ENCODE peak calls at places on chromosomes 7 and 10, in eight cellular contexts. U is activated CD4-positive, alpha-beta T cell treated with anti-CD3 and anti-CD28 coated beads, Interleukin-2, amount 50 U/mL, for 24 hours; Z is hepatocyte; P is activated naive CD4-positive, alpha-beta T cell treated with anti-CD3 and anti-CD28 coated beads, Interleukin-2, amount 10 ng/mL, durations not matched to agents 7 days and 5 days; L is posterior cingulate gyrus; H is iPS DF 19.7; I is T follicular helper cell; K is K562. M is an unnamed sample.

GRCh38 chr7:122884186-122884585 is 2.1 kb downstream of the CADPS2 start:
- DNase-seq in U (no peak), Z (no peak), P (no peak), L (no peak), H (no peak), I (no peak), K (no peak), M (peak)

GRCh38 chr7:101696-102376 is 90.5 kb upstream of the FAM20C start:
- DNase-seq in U (no peak), Z (peak), P (no peak), L (no peak), H (no peak), I (no peak), K (no peak), M (no peak)

GRCh38 chr7:151057038-151057736 is 510 bp downstream of the CDK5 start:
- DNase-seq in U (no peak), Z (no peak), P (no peak), L (peak), H (no peak), I (no peak), K (no peak), M (no peak)

GRCh38 chr7:41643616-41644015 is 59.3 kb downstream of the INHBA start:
- DNase-seq in U (no peak), Z (no peak), P (no peak), L (no peak), H (no peak), I (no peak), K (no peak), M (no peak)

GRCh38 chr10:129627442-129627841 is 160.4 kb downstream of the MGMT start:
- DNase-seq in U (no peak), Z (no peak), P (no peak), L (no peak), H (no peak), I (no peak), K (no peak), M (no peak)

GRCh38 chr10:59829601-59830000 is 76.3 kb upstream of the MRLN start:
- DNase-seq in U (no peak), Z (no peak), P (no peak), L (no peak), H (no peak), I (no peak), K (no peak), M (no peak)

GRCh38 chr7:20440472-20441105 is 109.9 kb downstream of the ITGB8 start:
- DNase-seq in U (no peak), Z (peak), P (peak), L (no peak), H (peak), I (no peak), K (peak), M (no peak)

GRCh38 chr7:155234950-155235789 is 62.5 kb upstream of the INSIG1 start:
- DNase-seq in U (no peak), Z (peak), P (no peak), L (peak), H (no peak), I (no peak), K (no peak), M (no peak)

GRCh38 chr10:89173075-89173474 is 34.0 kb downstream of the CH25H start:
- DNase-seq in U (no peak), Z (no peak), P (no peak), L (no peak), H (no peak), I (no peak), K (no peak), M (no peak)

GRCh38 chr7:77269360-77270075 is 69.9 kb upstream of the FGL2 start:
- DNase-seq in U (no peak), Z (no peak), P (no peak), L (no peak), H (no peak), I (no peak), K (no peak), M (no peak)

GRCh38 chr7:24980695-24981543 is 941 bp upstream of the OSBPL3 start:
- DNase-seq in U (no peak), Z (peak), P (peak), L (peak), H (no peak), I (peak), K (no peak), M (no peak)

GRCh38 chr10:4043897-4044296 is 258.9 kb upstream of the KLF6 start:
- DNase-seq in U (no peak), Z (no peak), P (no peak), L (no peak), H (no peak), I (no peak), K (no peak), M (no peak)

GRCh38 chr10:70596860-70597809 is 5.4 kb downstream of the PRF1 start:
- DNase-seq in U (no peak), Z (no peak), P (no peak), L (no peak), H (no peak), I (no peak), K (peak), M (no peak)

GRCh38 chr7:109552017-109552416 is 982.3 kb downstream of the DNAJB9 start:
- DNase-seq in U (no peak), Z (no peak), P (no peak), L (peak), H (no peak), I (no peak), K (no peak), M (no peak)

GRCh38 chr7:100575206-100575631 is 1.5 kb upstream of the SAP25 start:
- DNase-seq in U (no peak), Z (no peak), P (no peak), L (peak), H (no peak), I (no peak), K (peak), M (no peak)

GRCh38 chr7:92833766-92834605 is 2.4 kb downstream of the CDK6 start:
- DNase-seq in U (peak), Z (peak), P (peak), L (peak), H (no peak), I (peak), K (peak), M (no peak)

GRCh38 chr7:78221961-78222751 is 423.6 kb downstream of the PHTF2 start:
- DNase-seq in U (no peak), Z (no peak), P (no peak), L (no peak), H (no peak), I (no peak), K (no peak), M (no peak)

GRCh38 chr10:112182808-112183328 is 697 bp downstream of the GPAM start:
- DNase-seq in U (no peak), Z (no peak), P (no peak), L (no peak), H (no peak), I (no peak), K (no peak), M (no peak)

GRCh38 chr10:111323567-111323966 is 246.7 kb downstream of the ADRA2A start:
- DNase-seq in U (no peak), Z (no peak), P (no peak), L (no peak), H (no peak), I (no peak), K (no peak), M (no peak)

GRCh38 chr7:41955475-41956243 is 252.8 kb upstream of the INHBA start:
- DNase-seq in U (no peak), Z (peak), P (no peak), L (peak), H (no peak), I (no peak), K (peak), M (no peak)

GRCh38 chr7:102146989-102147388 is 139.7 kb upstream of the SH2B2 start:
- DNase-seq in U (no peak), Z (no peak), P (no peak), L (no peak), H (no peak), I (no peak), K (no peak), M (no peak)

GRCh38 chr7:106616692-106617052 is 44.3 kb downstream of the CCDC71L start:
- DNase-seq in U (no peak), Z (no peak), P (no peak), L (no peak), H (no peak), I (no peak), K (no peak), M (no peak)

GRCh38 chr10:100338434-100339036 is 8.5 kb upstream of the SCD start:
- DNase-seq in U (peak), Z (peak), P (peak), L (peak), H (no peak), I (peak), K (peak), M (no peak)

GRCh38 chr10:91907033-91907594 is 2.2 kb downstream of the FGFBP3 start:
- DNase-seq in U (no peak), Z (no peak), P (no peak), L (no peak), H (no peak), I (no peak), K (no peak), M (no peak)